ENCODE peak calls at places on chromosomes 11 and 22, in four cellular contexts. O, G, Y and M are unnamed samples.

GRCh38 chr11:114135737-114136151 is 76.2 kb downstream of the ZBTB16 start:
- DNase-seq in O (no peak), G (no peak), Y (no peak), M (peak)

GRCh38 chr11:31802609-31802989 is 8.5 kb downstream of the PAX6 start:
- DNase-seq in O (no peak), G (no peak), Y (no peak), M (no peak)

GRCh38 chr22:36237462-36238347 is 1.6 kb downstream of the APOL2 start:
- DNase-seq in O (no peak), G (no peak), Y (peak), M (peak)

GRCh38 chr11:116078101-116078561 is 573.9 kb upstream of the CADM1 start:
- DNase-seq in O (no peak), G (no peak), Y (no peak), M (no peak)

GRCh38 chr11:60870733-60871377 is 3.5 kb downstream of the ZP1 start:
- DNase-seq in O (no peak), G (no peak), Y (no peak), M (no peak)

GRCh38 chr11:7690648-7691047 is 15.6 kb downstream of the OVCH2 start:
- DNase-seq in O (no peak), G (no peak), Y (no peak), M (no peak)

GRCh38 chr11:1863352-1864215 is 10.7 kb downstream of the LSP1 start:
- DNase-seq in O (peak), G (no peak), Y (peak), M (peak)

GRCh38 chr11:57800444-57801184 is 39.0 kb downstream of the CTNND1 start:
- DNase-seq in O (peak), G (peak), Y (no peak), M (peak)

GRCh38 chr11:93623179-93623578 is 38.3 kb upstream of the CEP295 start:
- DNase-seq in O (no peak), G (peak), Y (no peak), M (no peak)

GRCh38 chr11:69912911-69913451 is 93.8 kb upstream of the FGF3 start:
- DNase-seq in O (peak), G (no peak), Y (peak), M (peak)

GRCh38 chr11:23564370-23564769 is 704.1 kb upstream of the CCDC179 start:
- DNase-seq in O (no peak), G (no peak), Y (no peak), M (no peak)

GRCh38 chr11:13963949-13964770 is 1.6 kb downstream of the SPON1 start:
- DNase-seq in O (no peak), G (peak), Y (no peak), M (peak)

GRCh38 chr11:62104816-62105610 is 18.8 kb upstream of the INCENP start:
- DNase-seq in O (peak), G (no peak), Y (peak), M (peak)

GRCh38 chr11:3123761-3124733 is 41.1 kb downstream of the OSBPL5 start:
- DNase-seq in O (peak), G (no peak), Y (peak), M (peak)

GRCh38 chr22:23565288-23565941 is 14.7 kb downstream of the IGLL1 start:
- DNase-seq in O (no peak), G (no peak), Y (no peak), M (peak)

GRCh38 chr11:102620858-102621561 is 4.1 kb downstream of the MMP20 start:
- DNase-seq in O (peak), G (no peak), Y (no peak), M (peak)

GRCh38 chr22:40637181-40638150 is 947 bp upstream of the MRTFA start:
- DNase-seq in O (no peak), G (no peak), Y (peak), M (peak)

GRCh38 chr22:19929586-19930302 is 11.8 kb upstream of the COMT start:
- DNase-seq in O (no peak), G (no peak), Y (no peak), M (no peak)

GRCh38 chr11:75547617-75548054 is 14.4 kb upstream of the SERPINH1 start:
- DNase-seq in O (peak), G (no peak), Y (peak), M (peak)

GRCh38 chr22:40928657-40929056 is 22.5 kb upstream of the RBX1 start:
- DNase-seq in O (no peak), G (no peak), Y (no peak), M (peak)

GRCh38 chr11:93444671-93445073 is 98.5 kb downstream of the SMCO4 start:
- DNase-seq in O (no peak), G (no peak), Y (no peak), M (no peak)

GRCh38 chr11:47672283-47672730 is 29.9 kb upstream of the MTCH2 start:
- DNase-seq in O (no peak), G (no peak), Y (no peak), M (peak)

GRCh38 chr11:71565263-71565662 is at the start of gene KRTAP5-10:
- DNase-seq in O (no peak), G (no peak), Y (no peak), M (no peak)

GRCh38 chr22:45504703-45505341 is 2.1 kb downstream of the FBLN1 start:
- DNase-seq in O (no peak), G (no peak), Y (no peak), M (peak)

GRCh38 chr22:45503816-45504702 is 1.4 kb downstream of the FBLN1 start:
- DNase-seq in O (no peak), G (no peak), Y (no peak), M (no peak)

GRCh38 chr22:45503071-45503815 is 560 bp downstream of the FBLN1 start:
- DNase-seq in O (no peak), G (no peak), Y (no peak), M (no peak)

GRCh38 chr22:45499746-45500145 is 2.9 kb upstream of the FBLN1 start:
- DNase-seq in O (no peak), G (no peak), Y (no peak), M (no peak)

GRCh38 chr22:45502215-45503070 is at the start of gene FBLN1:
- DNase-seq in O (no peak), G (no peak), Y (no peak), M (no peak)
- TF ChIP-seq POLR2A in O (no peak), G (no peak), Y (no peak), M (no peak)

DNA sequence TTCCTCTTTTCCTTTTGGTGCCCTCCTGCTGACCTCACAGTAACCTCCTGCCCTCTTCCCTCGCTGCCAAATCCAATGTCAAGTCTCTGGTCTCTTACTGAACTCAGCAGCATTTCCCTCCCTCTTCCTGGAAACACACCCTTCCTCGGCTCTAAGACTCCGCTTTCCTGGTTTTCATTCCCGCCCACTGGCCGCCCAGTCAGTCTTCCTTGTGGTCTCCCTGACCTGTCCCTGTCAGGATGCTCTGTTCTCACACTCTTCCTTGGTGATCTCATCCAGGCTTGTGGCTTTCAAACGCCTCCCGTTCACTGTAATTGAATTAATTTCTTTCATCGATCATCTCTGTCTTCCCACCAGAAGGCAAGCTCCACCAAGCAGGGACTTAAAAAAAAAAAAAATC is 33.5 kb downstream of the MYO18B start:
- DNase-seq in O (no peak), G (no peak), Y (no peak), M (no peak)
- TF ChIP-seq POLR2A in O (no peak), G (no peak), Y (no peak), M (no peak)

DNA sequence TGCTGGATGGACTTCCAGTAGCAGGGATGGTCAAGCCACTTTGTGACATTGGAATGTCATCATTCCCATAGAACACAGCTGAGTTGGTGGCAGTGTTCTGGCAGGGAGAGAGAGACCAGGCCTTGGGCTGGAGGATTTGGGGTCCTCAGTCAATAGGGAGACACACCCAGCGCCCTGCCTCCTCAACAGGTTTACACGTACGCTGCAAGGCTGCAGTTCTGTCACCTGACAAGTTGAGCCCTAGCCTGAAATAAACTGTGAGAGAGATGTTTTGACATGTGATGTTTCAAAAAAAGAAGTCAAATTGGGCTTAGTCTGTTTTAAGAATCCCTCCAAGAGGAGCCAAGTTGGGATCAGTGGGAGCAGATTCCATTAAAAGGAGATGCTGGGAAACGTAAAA is 42.9 kb upstream of the CRYBB3 start:
- DNase-seq in O (no peak), G (no peak), Y (no peak), M (no peak)
- TF ChIP-seq POLR2A in O (no peak), G (no peak), Y (no peak), M (no peak)

GRCh38 chr11:73596547-73596946 is 1.4 kb downstream of the FAM168A start:
- DNase-seq in O (no peak), G (no peak), Y (no peak), M (peak)

GRCh38 chr11:73597956-73598718 is at the start of gene FAM168A:
- DNase-seq in O (peak), G (peak), Y (peak), M (peak)

GRCh38 chr11:73597340-73597955 is 464 bp downstream of the FAM168A start:
- DNase-seq in O (no peak), G (no peak), Y (no peak), M (no peak)

GRCh38 chr11:73598719-73599379 is 937 bp upstream of the FAM168A start:
- DNase-seq in O (no peak), G (no peak), Y (no peak), M (no peak)
- TF ChIP-seq POLR2A in O (no peak), G (no peak), Y (no peak), M (peak)

GRCh38 chr22:38070250-38070921 is 13.2 kb downstream of the PICK1 start:
- DNase-seq in O (no peak), G (no peak), Y (no peak), M (no peak)

GRCh38 chr22:38071421-38072321 is 12.3 kb downstream of the SLC16A8 start:
- DNase-seq in O (no peak), G (no peak), Y (no peak), M (no peak)

GRCh38 chr22:38068641-38069371 is 11.6 kb downstream of the PICK1 start:
- DNase-seq in O (no peak), G (no peak), Y (no peak), M (no peak)

GRCh38 chr22:38067771-38068360 is 10.7 kb downstream of the PICK1 start:
- DNase-seq in O (no peak), G (no peak), Y (no peak), M (no peak)

GRCh38 chr22:38069372-38070249 is 12.4 kb downstream of the PICK1 start:
- DNase-seq in O (no peak), G (no peak), Y (no peak), M (peak)
- TF ChIP-seq POLR2A in O (no peak), G (no peak), Y (no peak), M (no peak)

GRCh38 chr11:128520886-128521696 is 66.3 kb downstream of the ETS1 start:
- DNase-seq in O (no peak), G (no peak), Y (no peak), M (no peak)

GRCh38 chr11:128519353-128519752 is 68.0 kb downstream of the ETS1 start:
- DNase-seq in O (no peak), G (no peak), Y (no peak), M (no peak)

GRCh38 chr11:128518493-128519207 is 68.7 kb downstream of the ETS1 start:
- DNase-seq in O (no peak), G (no peak), Y (no peak), M (no peak)

GRCh38 chr11:128521697-128522062 is 65.7 kb downstream of the ETS1 start:
- DNase-seq in O (no peak), G (no peak), Y (peak), M (no peak)

DNA sequence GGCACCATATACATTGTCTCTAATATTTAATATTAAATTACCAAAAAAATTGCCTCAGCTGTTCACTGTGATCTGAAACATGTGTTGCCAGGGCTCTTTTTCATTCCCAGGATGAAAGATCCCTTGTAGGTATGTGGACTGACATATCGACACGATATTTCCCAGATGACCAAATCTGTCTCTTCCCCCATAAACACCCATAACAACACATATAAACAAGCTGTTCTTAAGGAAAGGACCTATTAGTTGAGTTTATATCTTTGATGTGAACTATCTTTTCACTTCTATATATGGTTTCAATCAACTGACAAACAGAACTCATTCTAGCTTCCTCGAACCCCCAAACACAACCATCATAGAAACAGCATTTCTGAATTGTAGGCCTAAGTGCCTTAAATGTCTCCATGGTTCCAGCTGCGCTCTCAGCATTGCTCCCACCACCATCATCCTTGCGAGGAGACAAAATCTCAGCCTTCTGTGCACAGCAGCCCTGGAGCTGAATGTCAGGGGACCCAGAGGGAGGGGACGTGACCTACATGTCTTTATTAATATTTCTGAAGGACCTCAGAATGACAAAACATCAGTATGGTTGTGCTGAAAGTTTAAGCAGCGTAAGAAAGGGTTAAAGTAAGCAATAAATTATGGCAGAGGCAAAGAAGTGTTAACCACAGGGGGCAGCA is 67.0 kb downstream of the ETS1 start:
- DNase-seq in O (no peak), G (no peak), Y (no peak), M (no peak)
- TF ChIP-seq POLR2A in O (no peak), G (no peak), Y (no peak), M (no peak)

GRCh38 chr22:46250783-46251125 is 661 bp upstream of the CDPF1 start:
- DNase-seq in O (no peak), G (peak), Y (no peak), M (peak)

GRCh38 chr22:46251266-46251665 is 1.2 kb upstream of the CDPF1 start:
- DNase-seq in O (no peak), G (no peak), Y (no peak), M (peak)

GRCh38 chr22:46251816-46252380 is 1.8 kb upstream of the CDPF1 start:
- DNase-seq in O (no peak), G (no peak), Y (no peak), M (no peak)

GRCh38 chr22:46247443-46247975 is 2.6 kb downstream of the CDPF1 start:
- DNase-seq in O (no peak), G (no peak), Y (no peak), M (no peak)

DNA sequence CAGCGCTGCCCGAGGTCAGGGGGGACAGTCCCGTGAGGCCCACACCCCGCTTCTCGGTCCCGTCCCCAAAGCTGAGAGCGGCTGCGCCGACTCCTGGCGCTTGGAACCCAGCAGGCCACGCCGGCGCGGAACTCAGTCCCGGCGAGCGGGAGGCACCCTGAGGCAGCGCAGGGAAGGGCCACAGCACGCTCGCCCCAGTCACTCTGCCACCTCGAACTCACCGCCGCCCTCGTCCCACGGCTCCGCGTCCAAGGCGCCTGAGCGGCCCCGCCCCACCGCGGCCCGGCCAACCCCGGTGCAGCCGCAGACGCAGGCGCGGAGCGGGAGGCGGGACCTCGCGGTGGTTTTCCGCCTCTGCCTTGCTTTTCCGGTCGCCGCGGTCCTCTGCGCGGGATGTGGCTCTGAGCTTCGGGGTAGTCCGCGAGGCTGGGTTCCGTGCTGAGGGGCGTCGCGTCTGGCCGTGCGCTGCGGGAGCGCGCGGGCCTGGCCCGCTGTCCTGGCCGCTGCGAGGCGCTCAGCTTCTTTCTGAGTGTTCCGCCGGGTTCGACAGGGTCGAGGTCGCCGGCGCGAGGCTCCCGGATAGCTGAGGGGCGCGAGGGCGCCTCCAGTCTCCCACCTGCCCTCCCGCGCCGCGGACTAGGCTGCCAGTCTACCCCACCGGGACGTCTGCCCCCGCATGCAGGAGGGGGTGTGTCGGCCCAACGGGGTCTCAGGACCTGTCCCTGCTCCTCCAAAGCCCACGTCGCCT is at the start of gene CDPF1:
- DNase-seq in O (peak), G (peak), Y (peak), M (peak)
- TF ChIP-seq POLR2A in O (peak), G (peak), Y (no peak), M (peak)